ENCODE peak calls at places on chromosomes 3 and 15, in four cellular contexts. One of them, this sample, is unnamed. For H3K27me3, the result is how much of the 10 kb centered on the place peaks cover.

GRCh38 chr3:156681003-156681402 is 6.6 kb downstream of the TIPARP start:
- DNase-seq in Caco-2: peak
- DNase-seq in hepatocyte: peak
- DNase-seq in BJ: peak
- DNase-seq in this sample: peak

GRCh38 chr15:76996526-76997401 is 1.8 kb downstream of the PSTPIP1 start:
- DNase-seq in hepatocyte: no peak
- DNase-seq in BJ: no peak
- DNase-seq in Caco-2: no peak
- DNase-seq in this sample: no peak

GRCh38 chr15:74196175-74196574 is 6.4 kb downstream of the STRA6 start:
- DNase-seq in Caco-2: no peak
- DNase-seq in BJ: peak
- DNase-seq in hepatocyte: peak
- DNase-seq in this sample: no peak

GRCh38 chr3:45173776-45174175 is 27.6 kb upstream of the CDCP1 start:
- DNase-seq in hepatocyte: no peak
- DNase-seq in BJ: no peak
- DNase-seq in Caco-2: no peak
- DNase-seq in this sample: no peak

GRCh38 chr3:53171827-53172505 is 11.0 kb downstream of the PRKCD start:
- DNase-seq in Caco-2: no peak
- DNase-seq in BJ: no peak
- DNase-seq in hepatocyte: no peak
- DNase-seq in this sample: no peak

GRCh38 chr3:180926526-180926925 is 14.1 kb downstream of the FXR1 start:
- DNase-seq in hepatocyte: no peak
- DNase-seq in Caco-2: no peak
- DNase-seq in BJ: no peak
- DNase-seq in this sample: no peak

GRCh38 chr3:170814822-170815221 is 55.2 kb downstream of the RPL22L1 start:
- DNase-seq in BJ: no peak
- DNase-seq in Caco-2: no peak
- DNase-seq in hepatocyte: no peak
- DNase-seq in this sample: no peak

GRCh38 chr15:65870889-65871533 is 1.7 kb downstream of the RAB11A start:
- DNase-seq in BJ: no peak
- DNase-seq in Caco-2: no peak
- DNase-seq in hepatocyte: peak
- DNase-seq in this sample: peak

GRCh38 chr15:96349933-96350292 is 19.4 kb downstream of the NR2F2 start:
- DNase-seq in Caco-2: no peak
- DNase-seq in BJ: no peak
- DNase-seq in hepatocyte: no peak
- DNase-seq in this sample: no peak
- H3K27me3 ChIP-seq in Caco-2: under half
- H3K27me3 ChIP-seq in BJ: under half
- H3K27me3 ChIP-seq in hepatocyte: half or more
- H3K27me3 ChIP-seq in this sample: under half

DNA sequence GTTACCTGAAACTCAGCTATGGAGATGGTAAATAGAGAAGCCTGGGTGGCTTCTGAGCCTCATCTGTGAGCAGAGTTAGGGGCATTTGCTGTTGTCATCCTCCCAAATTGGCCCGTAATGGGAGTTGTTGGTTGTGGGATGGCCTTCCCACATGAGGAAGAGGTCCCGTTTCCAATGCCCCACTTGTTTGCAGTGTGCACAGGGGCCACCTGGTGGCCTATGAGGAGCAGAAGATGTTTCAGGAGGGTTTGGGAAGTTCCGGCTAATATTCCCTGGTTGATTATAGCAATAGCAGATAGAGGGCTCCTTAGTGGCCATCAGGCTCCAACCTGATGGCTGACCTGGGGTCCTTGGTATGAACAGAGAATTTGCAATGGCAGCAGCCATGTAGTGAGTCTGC is 1546.5 kb downstream of the OTOL1 start:
- DNase-seq in BJ: no peak
- DNase-seq in Caco-2: no peak
- DNase-seq in hepatocyte: no peak
- DNase-seq in this sample: no peak
- TF ChIP-seq CTCF in BJ: peak
- TF ChIP-seq CTCF in Caco-2: no peak
- TF ChIP-seq CTCF in hepatocyte: peak
- TF ChIP-seq CTCF in this sample: no peak

GRCh38 chr15:68277131-68277604 is 377 bp upstream of the FEM1B start:
- DNase-seq in hepatocyte: peak
- DNase-seq in BJ: no peak
- DNase-seq in Caco-2: peak
- DNase-seq in this sample: no peak
- H3K4me3 ChIP-seq in hepatocyte: peak
- H3K4me3 ChIP-seq in BJ: peak
- H3K4me3 ChIP-seq in Caco-2: peak
- H3K4me3 ChIP-seq in this sample: peak

GRCh38 chr15:80875568-80875967 is 96.4 kb downstream of the CEMIP start:
- DNase-seq in BJ: no peak
- DNase-seq in Caco-2: no peak
- DNase-seq in hepatocyte: no peak
- DNase-seq in this sample: no peak
- H3K27me3 ChIP-seq in BJ: under half
- H3K27me3 ChIP-seq in Caco-2: under half
- H3K27me3 ChIP-seq in hepatocyte: under half
- H3K27me3 ChIP-seq in this sample: under half

DNA sequence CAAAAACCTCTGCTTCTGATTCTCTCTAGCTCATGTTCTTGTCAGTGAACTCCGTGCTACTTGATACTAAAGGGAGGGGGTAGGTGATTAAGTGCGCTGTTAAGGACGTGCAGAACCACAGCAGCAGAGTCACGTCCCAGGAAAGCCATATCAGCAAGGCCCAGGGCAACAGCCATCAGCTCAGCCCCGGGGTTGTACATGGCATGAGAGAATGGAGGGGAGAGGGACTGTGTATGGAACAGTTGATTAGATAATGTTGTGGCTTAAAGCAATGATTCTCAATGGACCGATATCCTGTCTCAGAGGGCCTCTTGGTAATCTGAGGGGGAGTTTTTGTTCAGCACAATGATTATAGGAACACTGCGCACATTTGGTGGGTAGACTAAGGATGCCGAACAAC is 27.6 kb downstream of the C2CD4A start:
- DNase-seq in BJ: no peak
- DNase-seq in Caco-2: no peak
- DNase-seq in hepatocyte: no peak
- DNase-seq in this sample: no peak
- TF ChIP-seq CTCF in BJ: no peak
- TF ChIP-seq CTCF in Caco-2: no peak
- TF ChIP-seq CTCF in hepatocyte: no peak
- TF ChIP-seq CTCF in this sample: no peak